ENCODE peak calls at places on chromosomes 7 and 10, in nine cellular contexts. V is AG09309; X is H9; Q is astrocyte of the spinal cord; J is AG04449; D is spleen; R is CD4-positive, alpha-beta T cell; B is fibroblast of lung; P is brain microvascular endothelial cell. F is an unnamed sample.

GRCh38 chr10:121911421-121911697 is 16.5 kb downstream of the ATE1 start:
- DNase-seq in V (no peak), X (no peak), Q (no peak), J (no peak), D (no peak), R (no peak), B (no peak), P (no peak), F (no peak)

GRCh38 chr7:112889834-112890438 is 99.7 kb upstream of the TMEM168 start:
- DNase-seq in V (no peak), X (no peak), Q (no peak), J (no peak), D (no peak), R (no peak), B (no peak), P (no peak), F (no peak)

GRCh38 chr10:32263300-32263699 is 83.7 kb downstream of the EPC1 start:
- DNase-seq in V (no peak), X (no peak), Q (no peak), J (no peak), D (no peak), R (no peak), B (no peak), P (peak; percentile 27), F (no peak)

GRCh38 chr10:63593576-63593975 is 72.4 kb downstream of the REEP3 start:
- DNase-seq in V (no peak), X (no peak), Q (peak; percentile 23), J (no peak), D (no peak), R (no peak), B (no peak), P (peak; percentile 17), F (peak; percentile 77)

GRCh38 chr10:52890281-52890680 is 117.7 kb upstream of the MBL2 start:
- DNase-seq in V (no peak), X (no peak), Q (no peak), J (no peak), D (no peak), R (no peak), B (no peak), P (no peak), F (no peak)

GRCh38 chr7:116863168-116863670 is 832 bp downstream of the CAPZA2 start:
- DNase-seq in V (no peak), X (no peak), Q (peak; percentile 46), J (no peak), D (peak; percentile 83), R (no peak), B (peak; percentile 44), P (peak; percentile 15), F (peak; percentile 33)

GRCh38 chr7:14596421-14596820 is 306.1 kb downstream of the DGKB start:
- DNase-seq in V (no peak), X (no peak), Q (peak; percentile 50), J (no peak), D (no peak), R (no peak), B (peak; percentile 37), P (peak; percentile 14), F (peak; percentile 59)

GRCh38 chr10:11684717-11685645 is 57.2 kb upstream of the ECHDC3 start:
- DNase-seq in V (peak; percentile 71), X (peak; percentile 51), Q (peak; percentile 87), J (peak; percentile 19), D (peak; percentile 94), R (peak; percentile 38), B (peak; percentile 80), P (peak; percentile 84), F (peak; percentile 90)

GRCh38 chr7:100799037-100799896 is 28.1 kb downstream of the EPHB4 start:
- DNase-seq in V (peak; percentile 10), X (peak; percentile 79), Q (peak; percentile 52), J (no peak), D (no peak), R (peak; percentile 33), B (peak; percentile 75), P (peak; percentile 26), F (peak; percentile 81)

GRCh38 chr7:122588621-122589020 is 110.3 kb downstream of the RNF133 start:
- DNase-seq in V (no peak), X (no peak), Q (peak; percentile 4), J (no peak), D (no peak), R (no peak), B (peak; percentile 1), P (peak; percentile 2), F (peak; percentile 80)

GRCh38 chr7:135420786-135421185 is 89.1 kb downstream of the CNOT4 start:
- DNase-seq in V (no peak), X (no peak), Q (peak; percentile 4), J (no peak), D (no peak), R (no peak), B (no peak), P (no peak), F (peak; percentile 31)

GRCh38 chr7:44395067-44395466 is 69.7 kb upstream of the CAMK2B start:
- DNase-seq in V (no peak), X (peak; percentile 3), Q (no peak), J (no peak), D (no peak), R (no peak), B (no peak), P (no peak), F (no peak)

GRCh38 chr7:110839866-110840265 is 251.1 kb upstream of the LRRN3 start:
- DNase-seq in V (no peak), X (no peak), Q (peak; percentile 48), J (no peak), D (no peak), R (no peak), B (peak; percentile 76), P (peak; percentile 45), F (peak; percentile 66)

GRCh38 chr10:59885430-59886134 is 20.8 kb downstream of the CCDC6 start:
- DNase-seq in V (no peak), X (no peak), Q (no peak), J (no peak), D (no peak), R (no peak), B (no peak), P (no peak), F (no peak)

GRCh38 chr7:2968616-2969397 is 74.9 kb downstream of the CARD11 start:
- DNase-seq in V (no peak), X (no peak), Q (no peak), J (no peak), D (peak; percentile 63), R (no peak), B (no peak), P (no peak), F (no peak)

GRCh38 chr7:7732566-7733290 is 14.3 kb upstream of the RPA3 start:
- DNase-seq in V (peak; percentile 88), X (no peak), Q (peak; percentile 56), J (peak; percentile 23), D (no peak), R (no peak), B (peak; percentile 63), P (peak; percentile 44), F (peak; percentile 71)

GRCh38 chr10:59557052-59557451 is 152.6 kb downstream of the SLC16A9 start:
- DNase-seq in V (no peak), X (no peak), Q (no peak), J (no peak), D (no peak), R (no peak), B (peak; percentile 11), P (no peak), F (no peak)

GRCh38 chr10:72764151-72764550 is 72.2 kb downstream of the MCU start:
- DNase-seq in V (peak; percentile 95), X (no peak), Q (peak; percentile 87), J (peak; percentile 91), D (no peak), R (no peak), B (peak; percentile 34), P (peak; percentile 59), F (peak; percentile 82)

GRCh38 chr7:24313777-24314176 is 29.8 kb downstream of the NPY start:
- DNase-seq in V (no peak), X (no peak), Q (no peak), J (no peak), D (no peak), R (no peak), B (no peak), P (no peak), F (no peak)

GRCh38 chr7:24316340-24316739 is 32.4 kb downstream of the NPY start:
- DNase-seq in V (no peak), X (no peak), Q (no peak), J (no peak), D (no peak), R (no peak), B (no peak), P (no peak), F (no peak)

GRCh38 chr7:24323961-24324480 is 40.0 kb downstream of the NPY start:
- DNase-seq in V (no peak), X (no peak), Q (no peak), J (no peak), D (no peak), R (no peak), B (no peak), P (no peak), F (no peak)

GRCh38 chr7:24318326-24318725 is 34.3 kb downstream of the NPY start:
- DNase-seq in V (no peak), X (peak; percentile 71), Q (no peak), J (no peak), D (no peak), R (no peak), B (no peak), P (no peak), F (no peak)

DNA sequence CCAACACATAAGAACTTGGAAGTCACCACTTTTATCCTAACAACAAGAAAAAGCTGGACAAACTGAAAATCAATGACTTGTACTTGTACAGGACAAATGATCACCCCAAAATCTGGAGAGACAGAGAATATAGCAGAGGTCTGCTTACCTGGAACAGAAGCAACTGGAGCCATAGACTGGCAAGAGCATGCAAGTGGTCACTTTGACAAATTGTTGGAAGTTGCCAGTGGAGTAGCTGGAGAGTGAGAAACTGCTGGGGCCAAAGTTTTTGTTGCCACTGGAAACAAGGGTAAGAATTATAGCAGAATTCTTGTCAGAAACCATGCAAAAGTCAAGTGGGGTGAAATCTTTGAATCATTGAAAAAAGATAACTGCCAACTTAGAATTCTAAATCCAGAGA is 35.2 kb downstream of the NPY start:
- DNase-seq in V (no peak), X (no peak), Q (no peak), J (no peak), D (no peak), R (no peak), B (no peak), P (no peak), F (no peak)
- TF ChIP-seq CTCF in V (no peak), X (no peak), Q (no peak), J (no peak), D (no peak), R (no peak), B (no peak), P (no peak), F (no peak)

GRCh38 chr10:78520737-78521430 is 487.2 kb downstream of the RPS24 start:
- DNase-seq in V (no peak), X (peak; percentile 64), Q (peak; percentile 42), J (no peak), D (no peak), R (no peak), B (no peak), P (peak; percentile 12), F (peak; percentile 28)
- TF ChIP-seq CTCF in V (peak; percentile 64), X (peak; percentile 60), Q (peak; percentile 50), J (peak; percentile 55), D (no peak), R (no peak), B (peak; percentile 53), P (peak; percentile 74), F (peak; percentile 36)

GRCh38 chr10:88865281-88865876 is 13.7 kb upstream of the ANKRD22 start:
- DNase-seq in V (no peak), X (no peak), Q (peak; percentile 16), J (no peak), D (no peak), R (no peak), B (peak; percentile 54), P (no peak), F (peak; percentile 49)
- TF ChIP-seq CTCF in V (peak; percentile 34), X (peak; percentile 19), Q (no peak), J (no peak), D (peak; percentile 29), R (peak; percentile 12), B (peak; percentile 28), P (peak; percentile 22), F (no peak)

GRCh38 chr7:24587853-24588252 is 14.6 kb downstream of the PALS2 start:
- DNase-seq in V (no peak), X (peak; percentile 61), Q (no peak), J (no peak), D (no peak), R (peak; percentile 40), B (peak; percentile 15), P (no peak), F (no peak)
- TF ChIP-seq CTCF in V (peak; percentile 36), X (peak; percentile 87), Q (peak; percentile 39), J (no peak), D (peak; percentile 38), R (peak; percentile 78), B (peak; percentile 36), P (peak; percentile 63), F (peak; percentile 23)